ENCODE peak calls at places on chromosomes 16 and 17, in five cellular contexts. X, R, V, I and B are unnamed samples.

GRCh38 chr16:89557230-89557935 is 3.1 kb upstream of the RPL13 start:
- DNase-seq in X (peak; percentile 93), R (peak; percentile 92), V (peak; percentile 71), I (peak; percentile 17), B (peak; percentile 22)

GRCh38 chr17:8089728-8090127 is 2.2 kb upstream of the ALOX12B start:
- DNase-seq in X (no peak), R (no peak), V (no peak), I (no peak), B (no peak)

GRCh38 chr17:31820691-31821435 is 38.2 kb downstream of the COPRS start:
- DNase-seq in X (no peak), R (no peak), V (no peak), I (no peak), B (no peak)

GRCh38 chr17:29107933-29108805 is 65.2 kb downstream of the PIPOX start:
- DNase-seq in X (no peak), R (peak; percentile 68), V (no peak), I (peak; percentile 66), B (no peak)

GRCh38 chr16:17743158-17743557 is 272.4 kb upstream of the XYLT1 start:
- DNase-seq in X (no peak), R (no peak), V (no peak), I (no peak), B (no peak)

GRCh38 chr16:84714028-84714427 is 14.2 kb downstream of the USP10 start:
- DNase-seq in X (no peak), R (no peak), V (no peak), I (no peak), B (no peak)

GRCh38 chr17:80364091-80364691 is 50.8 kb upstream of the ENDOV start:
- DNase-seq in X (no peak), R (peak; percentile 67), V (no peak), I (peak; percentile 2), B (no peak)

GRCh38 chr17:8838551-8839095 is 28.9 kb downstream of the PIK3R6 start:
- DNase-seq in X (no peak), R (no peak), V (no peak), I (no peak), B (no peak)

GRCh38 chr17:16991349-16992009 is 19.6 kb upstream of the TNFRSF13B start:
- DNase-seq in X (peak; percentile 88), R (peak; percentile 79), V (peak; percentile 70), I (peak; percentile 13), B (peak; percentile 68)

GRCh38 chr16:55824473-55824872 is 8.4 kb downstream of the CES1 start:
- DNase-seq in X (no peak), R (no peak), V (no peak), I (no peak), B (no peak)

GRCh38 chr17:74274060-74274702 is at the start of gene DNAI2:
- DNase-seq in X (peak; percentile 76), R (peak; percentile 54), V (no peak), I (peak; percentile 66), B (peak; percentile 53)

GRCh38 chr16:20987049-20987448 is 86.5 kb downstream of the LYRM1 start:
- DNase-seq in X (no peak), R (no peak), V (no peak), I (no peak), B (no peak)

GRCh38 chr16:1959269-1960039 is at the start of gene NDUFB10:
- DNase-seq in X (peak; percentile 96), R (peak; percentile 97), V (peak; percentile 82), I (peak; percentile 79), B (peak; percentile 94)

GRCh38 chr17:15882058-15882720 is 62.7 kb upstream of the ADORA2B start:
- DNase-seq in X (no peak), R (no peak), V (no peak), I (no peak), B (no peak)

GRCh38 chr17:41486809-41487530 is 2.7 kb downstream of the KRT36 start:
- DNase-seq in X (peak; percentile 69), R (peak; percentile 42), V (no peak), I (no peak), B (peak; percentile 55)

GRCh38 chr16:19499006-19499405 is 22.9 kb downstream of the GDE1 start:
- DNase-seq in X (no peak), R (no peak), V (no peak), I (no peak), B (no peak)

GRCh38 chr17:66777689-66778225 is 57.2 kb upstream of the CACNG5 start:
- DNase-seq in X (no peak), R (no peak), V (no peak), I (no peak), B (peak; percentile 48)

GRCh38 chr17:82388223-82388921 is 16.8 kb downstream of the UTS2R start:
- DNase-seq in X (no peak), R (no peak), V (no peak), I (no peak), B (no peak)

GRCh38 chr16:85527042-85527766 is 85.9 kb upstream of the GSE1 start:
- DNase-seq in X (no peak), R (peak; percentile 8), V (no peak), I (no peak), B (no peak)

GRCh38 chr17:79483122-79483521 is 127.7 kb downstream of the RBFOX3 start:
- DNase-seq in X (no peak), R (no peak), V (no peak), I (no peak), B (no peak)

GRCh38 chr16:66894948-66895696 is 14.8 kb downstream of the PDP2 start:
- DNase-seq in X (peak; percentile 66), R (peak; percentile 81), V (peak; percentile 26), I (peak; percentile 40), B (peak; percentile 47)

GRCh38 chr16:65574311-65574966 is 452.6 kb upstream of the CDH11 start:
- DNase-seq in X (no peak), R (no peak), V (no peak), I (no peak), B (no peak)

GRCh38 chr17:49216953-49217650 is 6.6 kb downstream of the ABI3 start:
- DNase-seq in X (no peak), R (no peak), V (no peak), I (no peak), B (no peak)

GRCh38 chr16:56547120-56547948 is 17.5 kb upstream of the MT4 start:
- DNase-seq in X (no peak), R (no peak), V (no peak), I (no peak), B (peak; percentile 63)

GRCh38 chr16:89004209-89004831 is 27.3 kb upstream of the CBFA2T3 start:
- DNase-seq in X (peak; percentile 40), R (peak; percentile 78), V (no peak), I (no peak), B (peak; percentile 61)

GRCh38 chr16:11099672-11100195 is 155.4 kb downstream of the CLEC16A start:
- DNase-seq in X (no peak), R (no peak), V (no peak), I (no peak), B (no peak)

GRCh38 chr17:31595076-31595475 is 203.6 kb downstream of the RAB11FIP4 start:
- DNase-seq in X (no peak), R (no peak), V (no peak), I (no peak), B (no peak)